ENCODE peak calls at places on chromosomes 2 and 18, in seven cellular contexts. B, M, O, G, A, J and L are unnamed samples.

GRCh38 chr2:147843864-147844690 is 752 bp upstream of the ACVR2A start:
- DNase-seq in B (peak), M (peak), O (peak), G (peak), A (peak), J (peak), L (peak)

GRCh38 chr2:178796079-178796677 is 11.0 kb downstream of the TTN start:
- DNase-seq in B (no peak), M (no peak), O (no peak), G (peak), A (no peak), J (peak), L (no peak)

GRCh38 chr2:144890828-144891227 is 370.9 kb upstream of the ZEB2 start:
- DNase-seq in B (no peak), M (no peak), O (no peak), G (no peak), A (no peak), J (peak), L (no peak)

GRCh38 chr2:29139152-29139551 is 23.9 kb downstream of the CLIP4 start:
- DNase-seq in B (no peak), M (no peak), O (no peak), G (no peak), A (no peak), J (no peak), L (no peak)

GRCh38 chr2:360124-360523 is 72.2 kb upstream of the ALKAL2 start:
- DNase-seq in B (no peak), M (no peak), O (no peak), G (no peak), A (no peak), J (no peak), L (no peak)

GRCh38 chr18:48419268-48420022 is 10.3 kb upstream of the ZBTB7C start:
- DNase-seq in B (no peak), M (no peak), O (peak), G (no peak), A (no peak), J (peak), L (no peak)

GRCh38 chr2:148048475-148049221 is 27.8 kb downstream of the MBD5 start:
- DNase-seq in B (no peak), M (no peak), O (no peak), G (no peak), A (no peak), J (no peak), L (no peak)

GRCh38 chr2:171836151-171836910 is 57.7 kb downstream of the SLC25A12 start:
- DNase-seq in B (no peak), M (no peak), O (no peak), G (no peak), A (no peak), J (no peak), L (no peak)

GRCh38 chr2:239544846-239545465 is 144.1 kb upstream of the HDAC4 start:
- DNase-seq in B (no peak), M (no peak), O (no peak), G (no peak), A (no peak), J (no peak), L (no peak)

GRCh38 chr2:198252472-198252871 is 448.1 kb downstream of the PLCL1 start:
- DNase-seq in B (no peak), M (no peak), O (no peak), G (no peak), A (no peak), J (no peak), L (no peak)

GRCh38 chr2:151973901-151974199 is 125.0 kb downstream of the CACNB4 start:
- DNase-seq in B (no peak), M (peak), O (peak), G (no peak), A (no peak), J (peak), L (peak)

GRCh38 chr2:17195016-17195415 is 323.2 kb downstream of the RAD51AP2 start:
- DNase-seq in B (no peak), M (no peak), O (no peak), G (no peak), A (no peak), J (no peak), L (no peak)

GRCh38 chr2:10300997-10301945 is 1.4 kb upstream of the HPCAL1 start:
- DNase-seq in B (no peak), M (no peak), O (no peak), G (no peak), A (no peak), J (no peak), L (no peak)

GRCh38 chr2:217978536-217979150 is 24.2 kb downstream of the TNS1 start:
- DNase-seq in B (peak), M (peak), O (peak), G (no peak), A (peak), J (no peak), L (peak)

GRCh38 chr2:33791625-33792024 is 192.5 kb upstream of the FAM98A start:
- DNase-seq in B (no peak), M (no peak), O (no peak), G (peak), A (no peak), J (peak), L (no peak)

GRCh38 chr2:65782996-65783650 is 350.7 kb upstream of the SPRED2 start:
- DNase-seq in B (no peak), M (no peak), O (no peak), G (no peak), A (no peak), J (peak), L (no peak)

GRCh38 chr2:196170681-196171247 is 614 bp downstream of the STK17B start:
- DNase-seq in B (no peak), M (no peak), O (peak), G (peak), A (no peak), J (peak), L (peak)

GRCh38 chr18:44679912-44680270 is 797 bp upstream of the SETBP1 start:
- DNase-seq in B (peak), M (peak), O (peak), G (no peak), A (peak), J (peak), L (peak)

GRCh38 chr2:106540886-106541285 is 53.7 kb downstream of the CD8B2 start:
- DNase-seq in B (no peak), M (no peak), O (no peak), G (no peak), A (no peak), J (no peak), L (no peak)

GRCh38 chr2:55742996-55743395 is 49.4 kb upstream of the PNPT1 start:
- DNase-seq in B (no peak), M (no peak), O (no peak), G (no peak), A (no peak), J (no peak), L (no peak)

GRCh38 chr2:187936228-187936627 is 355.4 kb upstream of the GULP1 start:
- DNase-seq in B (no peak), M (no peak), O (no peak), G (no peak), A (no peak), J (no peak), L (no peak)

GRCh38 chr2:170155723-170156253 is 22.2 kb upstream of the MYO3B start:
- DNase-seq in B (no peak), M (no peak), O (no peak), G (no peak), A (no peak), J (no peak), L (no peak)

GRCh38 chr2:193584522-193584938 is 1389.8 kb upstream of the TMEFF2 start:
- DNase-seq in B (no peak), M (no peak), O (peak), G (no peak), A (no peak), J (peak), L (no peak)

GRCh38 chr2:29012211-29012681 is 31.1 kb downstream of the TOGARAM2 start:
- DNase-seq in B (peak), M (peak), O (no peak), G (no peak), A (peak), J (no peak), L (no peak)

GRCh38 chr18:79687806-79688205 is 8.2 kb downstream of the CTDP1 start:
- DNase-seq in B (peak), M (no peak), O (no peak), G (no peak), A (no peak), J (peak), L (no peak)

GRCh38 chr2:8440029-8440778 is 241.7 kb upstream of the ID2 start:
- DNase-seq in B (no peak), M (no peak), O (no peak), G (no peak), A (no peak), J (no peak), L (no peak)

GRCh38 chr18:79755496-79756142 is 42.1 kb upstream of the KCNG2 start:
- DNase-seq in B (peak), M (no peak), O (no peak), G (no peak), A (no peak), J (no peak), L (no peak)

GRCh38 chr18:21598726-21599584 is 1.5 kb downstream of the ESCO1 start:
- DNase-seq in B (no peak), M (no peak), O (peak), G (no peak), A (peak), J (peak), L (no peak)

GRCh38 chr2:176491172-176491904 is 222.1 kb downstream of the MTX2 start:
- DNase-seq in B (no peak), M (peak), O (no peak), G (peak), A (peak), J (peak), L (no peak)
- TF ChIP-seq CTCF in B (no peak), M (no peak), O (no peak), G (no peak), A (no peak), J (no peak), L (no peak)

GRCh38 chr2:64637000-64637628 is 16.6 kb downstream of the SERTAD2 start:
- DNase-seq in B (no peak), M (no peak), O (no peak), G (no peak), A (no peak), J (no peak), L (no peak)
- TF ChIP-seq CTCF in B (no peak), M (no peak), O (no peak), G (no peak), A (no peak), J (no peak), L (no peak)

GRCh38 chr18:74146756-74147155 is 878 bp downstream of the FBXO15 start:
- DNase-seq in B (no peak), M (no peak), O (no peak), G (peak), A (no peak), J (no peak), L (no peak)

GRCh38 chr18:74148543-74149070 is 284 bp downstream of the TIMM21 start:
- DNase-seq in B (no peak), M (no peak), O (no peak), G (no peak), A (no peak), J (no peak), L (no peak)

GRCh38 chr18:74147491-74147778 is 199 bp downstream of the FBXO15 start:
- DNase-seq in B (no peak), M (no peak), O (no peak), G (no peak), A (no peak), J (no peak), L (no peak)

GRCh38 chr18:74152270-74152669 is 3.9 kb downstream of the TIMM21 start:
- DNase-seq in B (no peak), M (no peak), O (no peak), G (no peak), A (no peak), J (no peak), L (no peak)

GRCh38 chr18:74147779-74148542 is at the start of the genes FBXO15 and TIMM21:
- DNase-seq in B (peak), M (peak), O (peak), G (peak), A (peak), J (peak), L (peak)
- TF ChIP-seq CTCF in B (no peak), M (peak), O (no peak), G (no peak), A (no peak), J (no peak), L (no peak)

GRCh38 chr2:133434962-133435668 is 133.1 kb downstream of the NCKAP5 start:
- DNase-seq in B (no peak), M (no peak), O (no peak), G (peak), A (no peak), J (peak), L (no peak)
- TF ChIP-seq CTCF in B (no peak), M (no peak), O (no peak), G (peak), A (no peak), J (peak), L (no peak)

GRCh38 chr2:233997726-233998125 is 52.8 kb upstream of the SPP2 start:
- DNase-seq in B (no peak), M (no peak), O (no peak), G (no peak), A (no peak), J (no peak), L (no peak)

GRCh38 chr2:234001380-234001993 is 49.0 kb upstream of the SPP2 start:
- DNase-seq in B (no peak), M (no peak), O (no peak), G (no peak), A (no peak), J (no peak), L (no peak)

GRCh38 chr2:233996436-233996835 is 54.1 kb upstream of the SPP2 start:
- DNase-seq in B (no peak), M (no peak), O (no peak), G (peak), A (no peak), J (no peak), L (no peak)

GRCh38 chr2:234002281-234002680 is 48.2 kb upstream of the SPP2 start:
- DNase-seq in B (no peak), M (no peak), O (no peak), G (no peak), A (no peak), J (peak), L (no peak)

DNA sequence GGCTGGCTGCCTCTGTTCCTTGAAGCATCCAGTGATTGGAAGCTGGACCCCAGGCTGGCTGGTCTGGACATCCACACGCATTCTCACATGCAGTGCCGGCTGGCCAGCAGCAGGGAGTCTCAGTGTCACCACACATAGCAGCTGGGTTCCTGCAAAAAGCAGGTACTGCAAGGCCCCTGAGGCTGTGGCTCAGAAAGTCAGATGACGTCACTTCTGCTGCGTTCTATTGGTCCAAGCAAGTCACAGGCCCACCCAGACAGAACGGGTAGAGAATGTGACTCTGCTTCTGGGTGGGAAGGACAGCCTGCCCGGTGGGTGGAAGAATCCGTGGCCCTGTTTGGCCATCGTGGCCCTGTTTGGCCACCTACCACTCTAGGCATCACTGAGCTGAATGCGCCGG is 51.3 kb upstream of the SPP2 start:
- DNase-seq in B (no peak), M (no peak), O (peak), G (no peak), A (no peak), J (no peak), L (no peak)
- TF ChIP-seq CTCF in B (no peak), M (no peak), O (no peak), G (no peak), A (no peak), J (no peak), L (no peak)

DNA sequence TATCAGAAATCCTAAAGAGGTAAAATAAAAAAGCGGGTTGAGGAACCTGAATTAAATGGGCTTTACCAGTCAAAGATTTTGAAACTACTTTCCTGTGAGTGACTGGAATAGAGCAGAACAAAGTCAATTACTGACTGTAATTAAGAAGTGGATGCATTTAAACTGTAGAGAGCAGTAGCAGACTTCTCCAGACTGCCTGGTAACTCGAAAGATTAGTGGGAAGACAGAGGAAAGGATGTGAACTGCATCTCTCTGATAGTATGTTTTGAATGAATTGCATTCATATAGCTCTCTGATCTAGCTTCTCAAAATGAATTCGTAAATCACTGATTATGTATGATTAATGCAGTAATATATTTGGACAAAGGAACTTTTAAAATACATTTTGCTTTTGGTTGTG is 303.9 kb downstream of the ARHGAP15 start:
- DNase-seq in B (no peak), M (no peak), O (no peak), G (no peak), A (no peak), J (no peak), L (no peak)
- TF ChIP-seq CTCF in B (no peak), M (peak), O (peak), G (no peak), A (no peak), J (peak), L (no peak)

DNA sequence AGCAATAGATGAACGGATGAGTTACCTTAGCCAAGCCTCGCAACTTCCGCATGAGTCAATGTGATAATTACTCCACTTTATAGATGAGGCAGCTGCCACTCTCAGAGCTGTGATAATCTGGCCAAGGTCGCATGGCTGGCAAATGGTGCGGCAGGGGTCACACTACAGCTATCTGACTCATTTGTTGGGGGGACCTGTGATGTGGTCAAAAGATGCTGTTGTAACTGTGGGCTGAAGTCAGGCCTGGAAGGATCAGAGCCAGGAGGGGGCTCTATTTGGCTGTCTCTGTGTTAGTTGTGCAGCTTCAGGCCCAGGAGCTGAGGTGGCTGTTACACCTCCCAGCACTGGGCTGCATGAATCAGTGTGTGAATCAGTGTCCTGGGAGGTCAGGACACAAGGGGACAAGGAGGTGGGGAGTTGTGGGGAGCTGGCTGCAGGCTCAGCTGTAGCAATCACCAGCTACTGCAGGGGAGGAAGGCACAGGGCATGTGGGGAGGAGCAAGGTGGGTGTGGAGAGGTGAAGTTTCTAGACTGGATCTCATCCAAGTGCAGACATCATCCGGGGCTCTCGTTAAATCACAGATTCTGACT is 33.1 kb downstream of the NGEF start:
- DNase-seq in B (no peak), M (no peak), O (no peak), G (peak), A (no peak), J (peak), L (no peak)
- TF ChIP-seq CTCF in B (no peak), M (no peak), O (no peak), G (peak), A (no peak), J (no peak), L (no peak)